ENCODE peak calls at places on chromosomes 1 and 21, in four cellular contexts. M, I, D and W are unnamed samples. For H3K36me3, the result is how much of the 10 kb centered on the place peaks cover.

GRCh38 chr1:204348722-204349121 is 11.0 kb downstream of the PLEKHA6 start:
- DNase-seq in I (peak), M (peak), D (peak), W (peak)

GRCh38 chr1:88985033-88985432 is 7.4 kb downstream of the KYAT3 start:
- DNase-seq in M (peak), I (no peak), D (no peak), W (no peak)

GRCh38 chr1:59214764-59215208 is 82.1 kb upstream of the FGGY start:
- DNase-seq in M (no peak), I (peak), D (peak), W (peak)

GRCh38 chr1:36836916-36837315 is 197.4 kb downstream of the GRIK3 start:
- DNase-seq in D (no peak), I (no peak), M (no peak), W (no peak)

GRCh38 chr1:21926814-21927530 is 10.1 kb downstream of the HSPG2 start:
- DNase-seq in I (no peak), D (no peak), M (peak), W (no peak)

GRCh38 chr1:164226977-164227376 is 332.0 kb upstream of the PBX1 start:
- DNase-seq in M (no peak), D (no peak), I (no peak), W (no peak)

GRCh38 chr21:45302082-45303061 is 14.7 kb upstream of the POFUT2 start:
- DNase-seq in D (peak), M (peak), I (peak), W (peak)

GRCh38 chr1:228158151-228158571 is 7.4 kb upstream of the IBA57 start:
- DNase-seq in D (peak), I (no peak), M (no peak), W (no peak)

GRCh38 chr1:226109829-226110248 is 47.3 kb downstream of the H3-3A start:
- DNase-seq in I (peak), M (peak), D (peak), W (peak)

GRCh38 chr1:239243003-239243402 is 143.4 kb upstream of the CHRM3 start:
- DNase-seq in D (no peak), M (no peak), I (no peak), W (no peak)

GRCh38 chr1:33927721-33928120 is 63.8 kb downstream of the HMGB4 start:
- DNase-seq in I (no peak), M (no peak), D (no peak), W (no peak)

GRCh38 chr21:28240586-28240985 is 752.1 kb downstream of the LTN1 start:
- DNase-seq in M (no peak), I (no peak), D (no peak), W (no peak)

GRCh38 chr21:33855190-33855589 is 60.4 kb downstream of the ATP5PO start:
- DNase-seq in D (no peak), M (no peak), I (no peak), W (no peak)

GRCh38 chr1:174040387-174040786 is 18.2 kb upstream of the RC3H1 start:
- DNase-seq in M (no peak), D (no peak), I (no peak), W (no peak)

GRCh38 chr21:46120301-46121285 is 22.7 kb downstream of the COL6A2 start:
- DNase-seq in D (peak), M (peak), I (peak), W (no peak)

GRCh38 chr1:230568676-230569075 is 73.6 kb upstream of the COG2 start:
- DNase-seq in M (no peak), D (no peak), I (no peak), W (no peak)

GRCh38 chr1:66137235-66137634 is 344.5 kb downstream of the PDE4B start:
- DNase-seq in I (no peak), D (no peak), M (no peak), W (no peak)

GRCh38 chr1:16046865-16047264 is 3.3 kb downstream of the CLCNKB start:
- DNase-seq in M (no peak), I (no peak), D (no peak), W (no peak)

GRCh38 chr21:45266518-45267389 is 20.9 kb downstream of the POFUT2 start:
- DNase-seq in I (peak), M (no peak), D (no peak), W (no peak)

GRCh38 chr1:241990040-241990439 is 8.9 kb downstream of the MAP1LC3C start:
- DNase-seq in I (peak), D (peak), M (peak), W (peak)

GRCh38 chr1:21932127-21932526 is 5.0 kb downstream of the HSPG2 start:
- DNase-seq in M (peak), D (no peak), I (no peak), W (no peak)

GRCh38 chr1:20417581-20417980 is 68.4 kb downstream of the CAMK2N1 start:
- DNase-seq in D (no peak), M (no peak), I (no peak), W (no peak)

GRCh38 chr1:58905628-58906256 is 121.9 kb upstream of the JUN start:
- DNase-seq in I (no peak), D (no peak), M (peak), W (no peak)

GRCh38 chr1:195733826-195734225 is 874.4 kb downstream of the KCNT2 start:
- DNase-seq in M (no peak), D (no peak), I (no peak), W (no peak)

GRCh38 chr1:39919545-39919944 is 17.8 kb upstream of the MYCL start:
- DNase-seq in I (peak), D (peak), M (peak), W (no peak)

GRCh38 chr1:77509051-77509492 is 173.4 kb downstream of the ZZZ3 start:
- DNase-seq in M (no peak), D (no peak), I (no peak), W (no peak)

GRCh38 chr1:10696977-10697376 is 99.5 kb downstream of the CASZ1 start:
- DNase-seq in D (no peak), M (peak), I (no peak), W (no peak)

GRCh38 chr1:111906816-111907215 is 82.7 kb downstream of the KCND3 start:
- DNase-seq in M (no peak), D (no peak), I (no peak), W (no peak)

GRCh38 chr1:156860113-156860638 is 489 bp upstream of the NTRK1 start:
- DNase-seq in I (no peak), M (no peak), D (no peak), W (peak)

GRCh38 chr1:203287109-203287893 is 18.0 kb upstream of the BTG2 start:
- DNase-seq in I (peak), M (peak), D (peak), W (peak)

GRCh38 chr1:9293512-9294439 is 1.1 kb downstream of the SPSB1 start:
- DNase-seq in I (no peak), D (no peak), M (no peak), W (no peak)

GRCh38 chr1:22257286-22258275 is 114.7 kb upstream of the WNT4 start:
- DNase-seq in D (peak), M (no peak), I (no peak), W (peak)

GRCh38 chr1:171868217-171868616 is 26.9 kb downstream of the DNM3 start:
- DNase-seq in I (peak), M (no peak), D (no peak), W (no peak)

GRCh38 chr1:160205974-160206369 is 788 bp downstream of the PEA15 start:
- DNase-seq in M (peak), D (no peak), I (peak), W (no peak)

GRCh38 chr1:39196244-39197215 is 8.0 kb upstream of the MACF1 start:
- DNase-seq in D (no peak), I (no peak), M (no peak), W (no peak)

GRCh38 chr1:43565600-43566360 is 35.1 kb downstream of the PTPRF start:
- DNase-seq in D (peak), M (peak), I (peak), W (peak)

GRCh38 chr1:166840309-166841302 is 1.3 kb downstream of the POGK start:
- DNase-seq in D (no peak), M (no peak), I (peak), W (peak)

GRCh38 chr21:31667141-31667540 is 7.6 kb downstream of the SOD1 start:
- DNase-seq in I (no peak), D (no peak), M (no peak), W (no peak)

GRCh38 chr21:31667639-31668038 is 8.1 kb downstream of the SOD1 start:
- DNase-seq in D (no peak), I (no peak), M (no peak), W (no peak)

GRCh38 chr21:31668651-31669491 is 9.4 kb downstream of the SOD1 start:
- DNase-seq in I (no peak), M (no peak), D (no peak), W (no peak)

GRCh38 chr21:31665397-31665796 is 5.9 kb downstream of the SOD1 start:
- DNase-seq in D (no peak), M (no peak), I (no peak), W (no peak)

DNA sequence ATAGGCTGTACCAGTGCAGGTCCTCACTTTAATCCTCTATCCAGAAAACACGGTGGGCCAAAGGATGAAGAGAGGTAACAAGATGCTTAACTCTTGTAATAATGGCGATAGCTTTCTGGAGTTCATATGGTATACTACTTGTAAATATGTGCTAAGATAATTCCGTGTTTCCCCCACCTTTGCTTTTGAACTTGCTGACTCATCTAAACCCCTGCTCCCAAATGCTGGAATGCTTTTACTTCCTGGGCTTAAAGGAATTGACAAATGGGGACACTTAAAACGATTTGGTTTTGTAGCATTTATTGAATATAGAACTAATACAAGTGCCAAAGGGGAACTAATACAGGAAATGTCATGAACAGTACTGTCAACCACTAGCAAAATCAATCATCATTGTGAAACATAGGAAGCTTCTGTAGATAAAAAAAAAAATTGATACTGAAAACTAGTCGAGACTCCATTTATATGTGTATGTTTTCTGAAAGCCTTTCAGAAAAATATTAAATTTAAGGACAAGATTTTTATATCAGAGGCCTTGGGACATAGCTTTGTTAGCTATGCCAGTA is 7.0 kb downstream of the SOD1 start:
- DNase-seq in D (no peak), I (no peak), M (no peak), W (no peak)
- H3K36me3 ChIP-seq in D (half or more), I (half or more), M (under half), W (under half)

GRCh38 chr1:2320001-2320400 is 71.4 kb downstream of the MORN1 start:
- DNase-seq in I (no peak), M (peak), D (no peak), W (no peak)
- H3K36me3 ChIP-seq in I (under half), M (under half), D (under half), W (under half)

GRCh38 chr1:92843429-92844352 is 11.9 kb downstream of the RPL5 start:
- DNase-seq in M (no peak), D (no peak), I (no peak), W (no peak)
- H3K36me3 ChIP-seq in M (under half), D (half or more), I (half or more), W (under half)

DNA sequence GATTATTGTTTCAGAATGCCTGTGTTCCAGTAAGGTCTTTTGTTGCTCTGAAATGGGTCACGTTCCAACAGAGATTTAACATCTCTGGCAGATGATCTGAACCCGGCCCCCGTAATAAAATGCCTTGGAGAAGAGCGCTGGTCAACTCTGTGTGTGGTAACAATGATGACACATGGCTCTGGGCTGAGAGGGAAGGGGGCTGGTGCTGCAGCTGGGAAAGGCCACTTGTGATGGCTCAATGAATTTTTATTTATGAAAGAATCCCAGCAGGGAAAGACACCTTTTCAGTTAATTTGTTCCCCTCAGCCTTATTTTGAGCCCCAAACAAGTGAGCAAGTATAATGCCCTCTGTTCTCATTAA is 59.4 kb downstream of the SYT6 start:
- DNase-seq in I (no peak), M (no peak), D (no peak), W (no peak)
- H3K36me3 ChIP-seq in I (under half), M (under half), D (under half), W (under half)